ENCODE peak calls at places on chromosomes 4 and X, in nine cellular contexts. One of them, this sample, is unnamed.

GRCh38 chrX:122421434-122422121 is 762.5 kb upstream of the GRIA3 start:
- DNase-seq in psoas muscle: no peak
- DNase-seq in fibroblast of pulmonary artery: no peak
- DNase-seq in choroid plexus epithelial cell: no peak
- DNase-seq in K562: no peak
- DNase-seq in endodermal cell: no peak
- DNase-seq in left ventricle myocardium inferior: peak
- DNase-seq in astrocyte of the cerebellum: no peak
- DNase-seq in IMR-90: no peak
- DNase-seq in this sample: no peak

GRCh38 chr4:17027495-17027894 is 129.1 kb upstream of the LDB2 start:
- DNase-seq in psoas muscle: no peak
- DNase-seq in fibroblast of pulmonary artery: peak
- DNase-seq in choroid plexus epithelial cell: peak
- DNase-seq in K562: no peak
- DNase-seq in endodermal cell: no peak
- DNase-seq in left ventricle myocardium inferior: no peak
- DNase-seq in astrocyte of the cerebellum: peak
- DNase-seq in IMR-90: peak
- DNase-seq in this sample: peak

GRCh38 chr4:45172636-45173035 is 446.3 kb upstream of the GNPDA2 start:
- DNase-seq in psoas muscle: no peak
- DNase-seq in fibroblast of pulmonary artery: no peak
- DNase-seq in choroid plexus epithelial cell: no peak
- DNase-seq in K562: no peak
- DNase-seq in endodermal cell: peak
- DNase-seq in left ventricle myocardium inferior: no peak
- DNase-seq in astrocyte of the cerebellum: no peak
- DNase-seq in IMR-90: no peak
- DNase-seq in this sample: no peak

GRCh38 chrX:132041016-132041415 is 17.9 kb downstream of the STK26 start:
- DNase-seq in psoas muscle: no peak
- DNase-seq in fibroblast of pulmonary artery: peak
- DNase-seq in choroid plexus epithelial cell: peak
- DNase-seq in K562: no peak
- DNase-seq in endodermal cell: no peak
- DNase-seq in left ventricle myocardium inferior: no peak
- DNase-seq in astrocyte of the cerebellum: no peak
- DNase-seq in IMR-90: no peak
- DNase-seq in this sample: no peak

GRCh38 chrX:139026406-139027200 is 315.1 kb upstream of the FGF13 start:
- DNase-seq in psoas muscle: no peak
- DNase-seq in fibroblast of pulmonary artery: no peak
- DNase-seq in choroid plexus epithelial cell: no peak
- DNase-seq in K562: no peak
- DNase-seq in endodermal cell: no peak
- DNase-seq in left ventricle myocardium inferior: no peak
- DNase-seq in astrocyte of the cerebellum: no peak
- DNase-seq in IMR-90: no peak
- DNase-seq in this sample: no peak

GRCh38 chr4:147970003-147970402 is 238.1 kb downstream of the ARHGAP10 start:
- DNase-seq in psoas muscle: no peak
- DNase-seq in fibroblast of pulmonary artery: no peak
- DNase-seq in choroid plexus epithelial cell: no peak
- DNase-seq in K562: no peak
- DNase-seq in endodermal cell: no peak
- DNase-seq in left ventricle myocardium inferior: no peak
- DNase-seq in astrocyte of the cerebellum: no peak
- DNase-seq in IMR-90: no peak
- DNase-seq in this sample: no peak

GRCh38 chr4:16516796-16517413 is 290.6 kb upstream of the TAPT1 start:
- DNase-seq in psoas muscle: no peak
- DNase-seq in fibroblast of pulmonary artery: peak
- DNase-seq in choroid plexus epithelial cell: peak
- DNase-seq in K562: peak
- DNase-seq in endodermal cell: peak
- DNase-seq in left ventricle myocardium inferior: no peak
- DNase-seq in astrocyte of the cerebellum: peak
- DNase-seq in IMR-90: peak
- DNase-seq in this sample: peak

GRCh38 chrX:136953867-136954787 is 73.6 kb upstream of the RBMX start:
- DNase-seq in psoas muscle: peak
- DNase-seq in fibroblast of pulmonary artery: peak
- DNase-seq in choroid plexus epithelial cell: peak
- DNase-seq in K562: peak
- DNase-seq in endodermal cell: peak
- DNase-seq in left ventricle myocardium inferior: peak
- DNase-seq in astrocyte of the cerebellum: peak
- DNase-seq in IMR-90: peak
- DNase-seq in this sample: peak

GRCh38 chr4:61443813-61444510 is 243.8 kb downstream of the ADGRL3 start:
- DNase-seq in psoas muscle: no peak
- DNase-seq in fibroblast of pulmonary artery: peak
- DNase-seq in choroid plexus epithelial cell: peak
- DNase-seq in K562: no peak
- DNase-seq in endodermal cell: no peak
- DNase-seq in left ventricle myocardium inferior: no peak
- DNase-seq in astrocyte of the cerebellum: no peak
- DNase-seq in IMR-90: peak
- DNase-seq in this sample: no peak

GRCh38 chr4:168673476-168673875 is 176.6 kb downstream of the PALLD start:
- DNase-seq in psoas muscle: no peak
- DNase-seq in fibroblast of pulmonary artery: no peak
- DNase-seq in choroid plexus epithelial cell: no peak
- DNase-seq in K562: no peak
- DNase-seq in endodermal cell: no peak
- DNase-seq in left ventricle myocardium inferior: no peak
- DNase-seq in astrocyte of the cerebellum: no peak
- DNase-seq in IMR-90: no peak
- DNase-seq in this sample: no peak

GRCh38 chr4:165842684-165843083 is 30.4 kb upstream of the TLL1 start:
- DNase-seq in psoas muscle: no peak
- DNase-seq in fibroblast of pulmonary artery: no peak
- DNase-seq in choroid plexus epithelial cell: no peak
- DNase-seq in K562: no peak
- DNase-seq in endodermal cell: no peak
- DNase-seq in left ventricle myocardium inferior: no peak
- DNase-seq in astrocyte of the cerebellum: no peak
- DNase-seq in IMR-90: no peak
- DNase-seq in this sample: no peak

GRCh38 chrX:94455782-94456181 is 781.8 kb downstream of the FAM133A start:
- DNase-seq in psoas muscle: no peak
- DNase-seq in fibroblast of pulmonary artery: no peak
- DNase-seq in choroid plexus epithelial cell: no peak
- DNase-seq in K562: no peak
- DNase-seq in endodermal cell: no peak
- DNase-seq in left ventricle myocardium inferior: no peak
- DNase-seq in astrocyte of the cerebellum: no peak
- DNase-seq in IMR-90: no peak
- DNase-seq in this sample: no peak

GRCh38 chr4:83561381-83561780 is 25.5 kb downstream of the GPAT3 start:
- DNase-seq in psoas muscle: no peak
- DNase-seq in fibroblast of pulmonary artery: peak
- DNase-seq in choroid plexus epithelial cell: peak
- DNase-seq in K562: no peak
- DNase-seq in endodermal cell: no peak
- DNase-seq in left ventricle myocardium inferior: no peak
- DNase-seq in astrocyte of the cerebellum: no peak
- DNase-seq in IMR-90: peak
- DNase-seq in this sample: no peak

GRCh38 chr4:133594246-133595207 is 445.4 kb downstream of the PCDH10 start:
- DNase-seq in psoas muscle: no peak
- DNase-seq in fibroblast of pulmonary artery: peak
- DNase-seq in choroid plexus epithelial cell: peak
- DNase-seq in K562: no peak
- DNase-seq in endodermal cell: no peak
- DNase-seq in left ventricle myocardium inferior: no peak
- DNase-seq in astrocyte of the cerebellum: peak
- DNase-seq in IMR-90: peak
- DNase-seq in this sample: no peak

GRCh38 chr4:15003891-15004700 is 1.8 kb downstream of the CPEB2 start:
- DNase-seq in psoas muscle: peak
- DNase-seq in fibroblast of pulmonary artery: no peak
- DNase-seq in choroid plexus epithelial cell: no peak
- DNase-seq in K562: peak
- DNase-seq in endodermal cell: peak
- DNase-seq in left ventricle myocardium inferior: peak
- DNase-seq in astrocyte of the cerebellum: no peak
- DNase-seq in IMR-90: no peak
- DNase-seq in this sample: no peak
- TF ChIP-seq CTCF in psoas muscle: no peak
- TF ChIP-seq CTCF in fibroblast of pulmonary artery: no peak
- TF ChIP-seq CTCF in choroid plexus epithelial cell: no peak
- TF ChIP-seq CTCF in K562: no peak
- TF ChIP-seq CTCF in endodermal cell: no peak
- TF ChIP-seq CTCF in left ventricle myocardium inferior: no peak
- TF ChIP-seq CTCF in astrocyte of the cerebellum: no peak
- TF ChIP-seq CTCF in IMR-90: no peak
- TF ChIP-seq CTCF in this sample: no peak

GRCh38 chrX:96929036-96929435 is 45.3 kb downstream of the RPA4 start:
- DNase-seq in psoas muscle: no peak
- DNase-seq in fibroblast of pulmonary artery: no peak
- DNase-seq in choroid plexus epithelial cell: no peak
- DNase-seq in K562: no peak
- DNase-seq in endodermal cell: no peak
- DNase-seq in left ventricle myocardium inferior: no peak
- DNase-seq in astrocyte of the cerebellum: no peak
- DNase-seq in IMR-90: no peak
- DNase-seq in this sample: no peak
- H3K4me3 ChIP-seq in psoas muscle: no peak
- H3K4me3 ChIP-seq in fibroblast of pulmonary artery: no peak
- H3K4me3 ChIP-seq in choroid plexus epithelial cell: no peak
- H3K4me3 ChIP-seq in K562: no peak
- H3K4me3 ChIP-seq in endodermal cell: no peak
- H3K4me3 ChIP-seq in left ventricle myocardium inferior: no peak
- H3K4me3 ChIP-seq in astrocyte of the cerebellum: no peak
- H3K4me3 ChIP-seq in IMR-90: no peak
- H3K4me3 ChIP-seq in this sample: no peak

DNA sequence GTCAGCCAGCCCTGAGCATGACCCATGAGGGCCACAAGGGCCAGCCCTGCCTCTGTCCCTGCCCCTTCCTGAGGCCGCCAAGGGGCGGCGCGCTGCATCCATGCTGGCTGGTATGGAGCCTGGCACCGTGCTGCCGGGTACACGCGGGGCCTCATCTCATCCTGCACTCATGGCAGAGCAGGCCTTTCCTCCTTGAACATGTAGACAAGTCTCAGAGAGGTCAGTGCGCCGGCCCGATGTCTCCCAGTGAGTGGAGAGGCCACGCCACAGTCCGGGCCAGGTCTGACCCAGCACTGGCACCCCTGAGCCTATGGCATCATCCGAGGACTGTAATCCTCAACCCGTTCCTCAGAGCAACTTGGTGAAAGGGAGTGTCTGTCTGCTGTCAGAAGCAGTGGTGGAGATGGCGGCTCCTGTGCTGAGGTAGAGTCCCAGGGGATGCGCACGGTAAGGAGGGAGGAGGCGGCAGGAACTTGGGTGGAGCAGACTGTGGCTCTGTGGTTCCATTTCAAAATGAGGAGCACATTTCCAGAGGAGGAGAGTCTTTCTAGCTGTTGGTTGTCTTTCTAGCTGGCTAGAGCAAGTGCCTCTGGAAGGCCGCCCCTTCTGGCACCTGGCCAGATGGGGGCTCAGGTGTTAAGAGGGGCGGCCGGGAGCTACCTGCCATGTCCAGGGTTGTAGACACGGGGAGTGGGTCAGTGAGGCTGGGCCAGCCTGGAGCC is 32.8 kb downstream of the TRMT44 start:
- DNase-seq in psoas muscle: no peak
- DNase-seq in fibroblast of pulmonary artery: peak
- DNase-seq in choroid plexus epithelial cell: no peak
- DNase-seq in K562: no peak
- DNase-seq in endodermal cell: no peak
- DNase-seq in left ventricle myocardium inferior: no peak
- DNase-seq in astrocyte of the cerebellum: no peak
- DNase-seq in IMR-90: no peak
- DNase-seq in this sample: no peak
- TF ChIP-seq CTCF in psoas muscle: no peak
- TF ChIP-seq CTCF in fibroblast of pulmonary artery: no peak
- TF ChIP-seq CTCF in choroid plexus epithelial cell: peak
- TF ChIP-seq CTCF in K562: no peak
- TF ChIP-seq CTCF in endodermal cell: no peak
- TF ChIP-seq CTCF in left ventricle myocardium inferior: no peak
- TF ChIP-seq CTCF in astrocyte of the cerebellum: peak
- TF ChIP-seq CTCF in IMR-90: peak
- TF ChIP-seq CTCF in this sample: no peak

GRCh38 chr4:146335763-146336412 is 121.5 kb downstream of the REELD1 start:
- DNase-seq in psoas muscle: no peak
- DNase-seq in fibroblast of pulmonary artery: peak
- DNase-seq in choroid plexus epithelial cell: peak
- DNase-seq in K562: no peak
- DNase-seq in endodermal cell: no peak
- DNase-seq in left ventricle myocardium inferior: no peak
- DNase-seq in astrocyte of the cerebellum: no peak
- DNase-seq in IMR-90: no peak
- DNase-seq in this sample: no peak

GRCh38 chr4:146330392-146330791 is 116.1 kb downstream of the REELD1 start:
- DNase-seq in psoas muscle: no peak
- DNase-seq in fibroblast of pulmonary artery: peak
- DNase-seq in choroid plexus epithelial cell: peak
- DNase-seq in K562: no peak
- DNase-seq in endodermal cell: no peak
- DNase-seq in left ventricle myocardium inferior: no peak
- DNase-seq in astrocyte of the cerebellum: no peak
- DNase-seq in IMR-90: peak
- DNase-seq in this sample: no peak

GRCh38 chr4:146334862-146335449 is 120.6 kb downstream of the REELD1 start:
- DNase-seq in psoas muscle: no peak
- DNase-seq in fibroblast of pulmonary artery: no peak
- DNase-seq in choroid plexus epithelial cell: no peak
- DNase-seq in K562: no peak
- DNase-seq in endodermal cell: no peak
- DNase-seq in left ventricle myocardium inferior: no peak
- DNase-seq in astrocyte of the cerebellum: no peak
- DNase-seq in IMR-90: no peak
- DNase-seq in this sample: no peak

GRCh38 chr4:146333895-146334262 is 119.5 kb downstream of the REELD1 start:
- DNase-seq in psoas muscle: no peak
- DNase-seq in fibroblast of pulmonary artery: no peak
- DNase-seq in choroid plexus epithelial cell: no peak
- DNase-seq in K562: no peak
- DNase-seq in endodermal cell: no peak
- DNase-seq in left ventricle myocardium inferior: no peak
- DNase-seq in astrocyte of the cerebellum: no peak
- DNase-seq in IMR-90: no peak
- DNase-seq in this sample: no peak

DNA sequence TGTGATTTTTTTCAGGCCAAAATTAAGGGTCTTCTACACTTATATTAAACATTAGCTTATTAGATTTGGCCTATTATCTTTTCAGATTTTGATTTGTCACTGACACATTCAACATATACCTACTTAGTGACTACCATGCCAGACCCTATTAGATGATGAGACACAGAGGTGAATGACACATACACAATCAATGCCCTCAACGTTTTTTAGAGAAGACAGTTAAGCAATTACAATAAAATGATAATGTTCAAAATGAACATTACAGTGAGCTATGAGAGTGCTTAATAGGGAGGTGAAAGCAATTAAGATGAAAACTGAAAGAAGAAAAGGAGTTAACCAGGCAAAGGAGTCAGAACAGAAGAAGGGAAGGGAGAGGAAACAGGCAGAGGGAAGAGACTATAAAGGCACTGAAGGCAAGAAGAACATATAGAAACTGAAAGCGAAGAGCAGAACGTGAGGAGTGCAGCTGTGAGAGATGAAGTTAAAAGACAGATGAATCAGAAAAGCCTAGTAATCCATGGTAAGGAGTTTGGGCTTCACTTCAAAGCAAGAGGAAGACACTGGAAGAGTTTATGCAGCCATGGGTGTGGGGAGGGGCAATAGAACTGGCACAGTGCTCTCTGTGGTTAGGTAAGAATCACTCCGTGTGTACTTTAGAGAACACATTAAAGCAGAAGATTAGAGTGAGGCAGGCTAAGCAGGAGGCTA is 119.0 kb downstream of the REELD1 start:
- DNase-seq in psoas muscle: no peak
- DNase-seq in fibroblast of pulmonary artery: peak
- DNase-seq in choroid plexus epithelial cell: peak
- DNase-seq in K562: no peak
- DNase-seq in endodermal cell: no peak
- DNase-seq in left ventricle myocardium inferior: no peak
- DNase-seq in astrocyte of the cerebellum: peak
- DNase-seq in IMR-90: peak
- DNase-seq in this sample: peak
- H3K4me3 ChIP-seq in psoas muscle: no peak
- H3K4me3 ChIP-seq in fibroblast of pulmonary artery: no peak
- H3K4me3 ChIP-seq in choroid plexus epithelial cell: peak
- H3K4me3 ChIP-seq in K562: no peak
- H3K4me3 ChIP-seq in endodermal cell: no peak
- H3K4me3 ChIP-seq in left ventricle myocardium inferior: no peak
- H3K4me3 ChIP-seq in astrocyte of the cerebellum: peak
- H3K4me3 ChIP-seq in IMR-90: peak
- H3K4me3 ChIP-seq in this sample: peak

This sample was measured in HFF-Myc.